ENCODE peak calls at places on chromosome 2, in seven cellular contexts. One of them, this sample, is unnamed.
A peak's percentile ranks its signal among the peaks of the same experiment; 100 is the strongest.

GRCh38 chr2:142131016-142131714 is at the start of gene LRP1B:
- DNase-seq in astrocyte of the spinal cord: peak; percentile 60
- DNase-seq in NCI-H1092: no peak
- DNase-seq in upper lobe of left lung: no peak
- DNase-seq in upper lobe of right lung: peak; percentile 54
- DNase-seq in osteoblast: peak; percentile 88
- DNase-seq in stimulated activated CD4-positive, alpha-beta T cell treated with anti-CD3 and anti-CD28 coated beads, Interleukin-1b, Interleukin-23, amount 100 ng/mL, for 24 hours: no peak
- DNase-seq in this sample: peak; percentile 18

GRCh38 chr2:12412898-12413305 is 303.8 kb upstream of the TRIB2 start:
- DNase-seq in astrocyte of the spinal cord: peak; percentile 31
- DNase-seq in NCI-H1092: no peak
- DNase-seq in upper lobe of left lung: no peak
- DNase-seq in upper lobe of right lung: no peak
- DNase-seq in osteoblast: no peak
- DNase-seq in stimulated activated CD4-positive, alpha-beta T cell treated with anti-CD3 and anti-CD28 coated beads, Interleukin-1b, Interleukin-23, amount 100 ng/mL, for 24 hours: no peak
- DNase-seq in this sample: no peak

GRCh38 chr2:160338891-160339290 is 138.8 kb upstream of the ITGB6 start:
- DNase-seq in astrocyte of the spinal cord: no peak
- DNase-seq in NCI-H1092: no peak
- DNase-seq in upper lobe of left lung: no peak
- DNase-seq in upper lobe of right lung: no peak
- DNase-seq in osteoblast: no peak
- DNase-seq in stimulated activated CD4-positive, alpha-beta T cell treated with anti-CD3 and anti-CD28 coated beads, Interleukin-1b, Interleukin-23, amount 100 ng/mL, for 24 hours: no peak
- DNase-seq in this sample: no peak

GRCh38 chr2:71589763-71590162 is 136.4 kb downstream of the DYSF start:
- DNase-seq in astrocyte of the spinal cord: no peak
- DNase-seq in NCI-H1092: no peak
- DNase-seq in upper lobe of left lung: no peak
- DNase-seq in upper lobe of right lung: no peak
- DNase-seq in osteoblast: no peak
- DNase-seq in stimulated activated CD4-positive, alpha-beta T cell treated with anti-CD3 and anti-CD28 coated beads, Interleukin-1b, Interleukin-23, amount 100 ng/mL, for 24 hours: no peak
- DNase-seq in this sample: no peak

GRCh38 chr2:146642066-146642465 is 1202.8 kb upstream of the ACVR2A start:
- DNase-seq in astrocyte of the spinal cord: no peak
- DNase-seq in NCI-H1092: no peak
- DNase-seq in upper lobe of left lung: no peak
- DNase-seq in upper lobe of right lung: no peak
- DNase-seq in osteoblast: no peak
- DNase-seq in stimulated activated CD4-positive, alpha-beta T cell treated with anti-CD3 and anti-CD28 coated beads, Interleukin-1b, Interleukin-23, amount 100 ng/mL, for 24 hours: no peak
- DNase-seq in this sample: no peak

GRCh38 chr2:98460573-98461560 is 16.2 kb downstream of the INPP4A start:
- DNase-seq in astrocyte of the spinal cord: no peak
- DNase-seq in NCI-H1092: no peak
- DNase-seq in upper lobe of left lung: no peak
- DNase-seq in upper lobe of right lung: no peak
- DNase-seq in osteoblast: no peak
- DNase-seq in stimulated activated CD4-positive, alpha-beta T cell treated with anti-CD3 and anti-CD28 coated beads, Interleukin-1b, Interleukin-23, amount 100 ng/mL, for 24 hours: no peak
- DNase-seq in this sample: no peak

GRCh38 chr2:197310271-197310939 is at the start of gene ANKRD44:
- DNase-seq in astrocyte of the spinal cord: peak; percentile 86
- DNase-seq in NCI-H1092: peak; percentile 52
- DNase-seq in upper lobe of left lung: peak; percentile 94
- DNase-seq in upper lobe of right lung: peak; percentile 97
- DNase-seq in osteoblast: peak; percentile 100
- DNase-seq in stimulated activated CD4-positive, alpha-beta T cell treated with anti-CD3 and anti-CD28 coated beads, Interleukin-1b, Interleukin-23, amount 100 ng/mL, for 24 hours: peak; percentile 62
- DNase-seq in this sample: peak; percentile 91

GRCh38 chr2:132886574-132886973 is 216.6 kb upstream of the LYPD1 start:
- DNase-seq in astrocyte of the spinal cord: no peak
- DNase-seq in NCI-H1092: no peak
- DNase-seq in upper lobe of left lung: no peak
- DNase-seq in upper lobe of right lung: no peak
- DNase-seq in osteoblast: no peak
- DNase-seq in stimulated activated CD4-positive, alpha-beta T cell treated with anti-CD3 and anti-CD28 coated beads, Interleukin-1b, Interleukin-23, amount 100 ng/mL, for 24 hours: no peak
- DNase-seq in this sample: no peak

GRCh38 chr2:88024509-88024908 is 8.2 kb upstream of the RNU2-63P start:
- DNase-seq in astrocyte of the spinal cord: no peak
- DNase-seq in NCI-H1092: no peak
- DNase-seq in upper lobe of left lung: no peak
- DNase-seq in upper lobe of right lung: no peak
- DNase-seq in osteoblast: no peak
- DNase-seq in stimulated activated CD4-positive, alpha-beta T cell treated with anti-CD3 and anti-CD28 coated beads, Interleukin-1b, Interleukin-23, amount 100 ng/mL, for 24 hours: no peak
- DNase-seq in this sample: no peak

GRCh38 chr2:45912109-45912508 is 260.6 kb downstream of the PRKCE start:
- DNase-seq in astrocyte of the spinal cord: no peak
- DNase-seq in NCI-H1092: no peak
- DNase-seq in upper lobe of left lung: no peak
- DNase-seq in upper lobe of right lung: no peak
- DNase-seq in osteoblast: no peak
- DNase-seq in stimulated activated CD4-positive, alpha-beta T cell treated with anti-CD3 and anti-CD28 coated beads, Interleukin-1b, Interleukin-23, amount 100 ng/mL, for 24 hours: no peak
- DNase-seq in this sample: peak; percentile 82

GRCh38 chr2:161206491-161207032 is 46.3 kb downstream of the TANK start:
- DNase-seq in astrocyte of the spinal cord: no peak
- DNase-seq in NCI-H1092: no peak
- DNase-seq in upper lobe of left lung: no peak
- DNase-seq in upper lobe of right lung: no peak
- DNase-seq in osteoblast: no peak
- DNase-seq in stimulated activated CD4-positive, alpha-beta T cell treated with anti-CD3 and anti-CD28 coated beads, Interleukin-1b, Interleukin-23, amount 100 ng/mL, for 24 hours: no peak
- DNase-seq in this sample: no peak

GRCh38 chr2:225002039-225002655 is 40.1 kb downstream of the DOCK10 start:
- DNase-seq in astrocyte of the spinal cord: peak; percentile 78
- DNase-seq in NCI-H1092: peak; percentile 30
- DNase-seq in upper lobe of left lung: peak; percentile 33
- DNase-seq in upper lobe of right lung: no peak
- DNase-seq in osteoblast: peak; percentile 42
- DNase-seq in stimulated activated CD4-positive, alpha-beta T cell treated with anti-CD3 and anti-CD28 coated beads, Interleukin-1b, Interleukin-23, amount 100 ng/mL, for 24 hours: peak; percentile 38
- DNase-seq in this sample: no peak

GRCh38 chr2:240840435-240841060 is 20.5 kb upstream of the KIF1A start:
- DNase-seq in astrocyte of the spinal cord: peak; percentile 58
- DNase-seq in NCI-H1092: peak; percentile 47
- DNase-seq in upper lobe of left lung: no peak
- DNase-seq in upper lobe of right lung: no peak
- DNase-seq in osteoblast: peak; percentile 99
- DNase-seq in stimulated activated CD4-positive, alpha-beta T cell treated with anti-CD3 and anti-CD28 coated beads, Interleukin-1b, Interleukin-23, amount 100 ng/mL, for 24 hours: no peak
- DNase-seq in this sample: peak; percentile 92

GRCh38 chr2:2755990-2756389 is 424.9 kb upstream of the MYT1L start:
- DNase-seq in astrocyte of the spinal cord: no peak
- DNase-seq in NCI-H1092: no peak
- DNase-seq in upper lobe of left lung: no peak
- DNase-seq in upper lobe of right lung: no peak
- DNase-seq in osteoblast: no peak
- DNase-seq in stimulated activated CD4-positive, alpha-beta T cell treated with anti-CD3 and anti-CD28 coated beads, Interleukin-1b, Interleukin-23, amount 100 ng/mL, for 24 hours: no peak
- DNase-seq in this sample: no peak

GRCh38 chr2:177245010-177245422 is 19.5 kb downstream of the NFE2L2 start:
- DNase-seq in astrocyte of the spinal cord: peak; percentile 85
- DNase-seq in NCI-H1092: no peak
- DNase-seq in upper lobe of left lung: no peak
- DNase-seq in upper lobe of right lung: no peak
- DNase-seq in osteoblast: peak; percentile 88
- DNase-seq in stimulated activated CD4-positive, alpha-beta T cell treated with anti-CD3 and anti-CD28 coated beads, Interleukin-1b, Interleukin-23, amount 100 ng/mL, for 24 hours: no peak
- DNase-seq in this sample: no peak

This sample was measured in HuH-7.5.